ENCODE peak calls at places on chromosomes 3 and 15, in five cellular contexts. V is GM23248, H is GM23338, X is HepG2, Y is hepatocyte. U is an unnamed sample. For H3K4me1, the result is how much of the 10 kb centered on the place peaks cover.

GRCh38 chr3:150635526-150635925 is 32.4 kb downstream of the SELENOT start:
- DNase-seq in V (no peak), H (peak), X (no peak), Y (no peak), U (peak)

GRCh38 chr15:64549860-64550259 is 89.5 kb downstream of the ZNF609 start:
- DNase-seq in V (no peak), H (no peak), X (no peak), Y (no peak), U (no peak)

GRCh38 chr15:65833501-65834220 is 35.6 kb upstream of the RAB11A start:
- DNase-seq in V (no peak), H (no peak), X (peak), Y (no peak), U (peak)

GRCh38 chr3:14267976-14268375 is 89.4 kb downstream of the LSM3 start:
- DNase-seq in V (no peak), H (no peak), X (no peak), Y (no peak), U (no peak)

GRCh38 chr3:4290272-4290893 is 12.8 kb upstream of the SETMAR start:
- DNase-seq in V (peak), H (peak), X (peak), Y (peak), U (peak)

GRCh38 chr3:52788890-52789745 is 5.5 kb upstream of the ITIH3 start:
- DNase-seq in V (no peak), H (no peak), X (no peak), Y (no peak), U (no peak)

GRCh38 chr3:141454055-141454454 is 32.8 kb upstream of the RASA2 start:
- DNase-seq in V (no peak), H (no peak), X (no peak), Y (no peak), U (no peak)

GRCh38 chr15:34879112-34879511 is 83.8 kb upstream of the ACTC1 start:
- DNase-seq in V (no peak), H (no peak), X (no peak), Y (no peak), U (no peak)

GRCh38 chr15:82894971-82895520 is 57.5 kb downstream of the HOMER2 start:
- DNase-seq in V (peak), H (peak), X (no peak), Y (no peak), U (no peak)

GRCh38 chr15:82875411-82876003 is 66.1 kb downstream of the WHAMM start:
- DNase-seq in V (peak), H (no peak), X (no peak), Y (no peak), U (no peak)

GRCh38 chr3:157136647-157137387 is 23.1 kb downstream of the CCNL1 start:
- DNase-seq in V (peak), H (no peak), X (peak), Y (peak), U (no peak)

GRCh38 chr3:99627062-99627826 is 11.2 kb upstream of the COL8A1 start:
- DNase-seq in V (peak), H (no peak), X (no peak), Y (no peak), U (peak)

GRCh38 chr3:143124683-143125520 is 5.3 kb downstream of the CHST2 start:
- DNase-seq in V (no peak), H (no peak), X (no peak), Y (no peak), U (no peak)

GRCh38 chr3:17955411-17955810 is 213.0 kb upstream of the TBC1D5 start:
- DNase-seq in V (no peak), H (no peak), X (no peak), Y (no peak), U (no peak)

GRCh38 chr3:123089611-123090301 is 22.9 kb downstream of the PDIA5 start:
- DNase-seq in V (peak), H (no peak), X (no peak), Y (no peak), U (no peak)

GRCh38 chr15:70763120-70763949 is at the start of gene UACA:
- DNase-seq in V (peak), H (peak), X (peak), Y (peak), U (peak)

GRCh38 chr15:59532770-59533379 is 78.7 kb upstream of the GCNT3 start:
- DNase-seq in V (peak), H (peak), X (peak), Y (peak), U (peak)

GRCh38 chr3:104102386-104102785 is 1264.3 kb upstream of the ALCAM start:
- DNase-seq in V (peak), H (peak), X (peak), Y (peak), U (peak)

GRCh38 chr3:116896116-116896515 is 186.5 kb downstream of the TUSC7 start:
- DNase-seq in V (no peak), H (no peak), X (no peak), Y (peak), U (no peak)

GRCh38 chr15:38647683-38648082 is 83.1 kb upstream of the RASGRP1 start:
- DNase-seq in V (peak), H (peak), X (peak), Y (peak), U (peak)

GRCh38 chr3:195085356-195086130 is 185.4 kb downstream of the XXYLT1 start:
- DNase-seq in V (no peak), H (no peak), X (no peak), Y (no peak), U (no peak)

GRCh38 chr3:117958027-117958426 is 1076.6 kb downstream of the IGSF11 start:
- DNase-seq in V (no peak), H (no peak), X (no peak), Y (no peak), U (no peak)

GRCh38 chr3:160226740-160227048 is 1.5 kb downstream of the C3orf80 start:
- DNase-seq in V (no peak), H (no peak), X (no peak), Y (no peak), U (no peak)

GRCh38 chr15:42788725-42789124 is 51.8 kb upstream of the CDAN1 start:
- DNase-seq in V (no peak), H (no peak), X (no peak), Y (no peak), U (no peak)

GRCh38 chr15:38895326-38896282 is 331.0 kb upstream of the RASGRP1 start:
- DNase-seq in V (peak), H (no peak), X (no peak), Y (no peak), U (peak)

GRCh38 chr3:160402249-160403027 is 3.0 kb downstream of the SMC4 start:
- DNase-seq in V (peak), H (no peak), X (no peak), Y (no peak), U (peak)

GRCh38 chr3:78562318-78562717 is 1205.5 kb downstream of the ROBO1 start:
- DNase-seq in V (no peak), H (no peak), X (no peak), Y (no peak), U (no peak)

GRCh38 chr3:42608586-42608985 is 8.1 kb downstream of the NKTR start:
- DNase-seq in V (peak), H (no peak), X (no peak), Y (peak), U (no peak)

GRCh38 chr3:189071452-189071851 is 100.3 kb upstream of the TPRG1 start:
- DNase-seq in V (no peak), H (no peak), X (no peak), Y (no peak), U (no peak)

GRCh38 chr3:194470615-194471014 is 16.2 kb downstream of the ATP13A3 start:
- DNase-seq in V (no peak), H (no peak), X (no peak), Y (no peak), U (peak)

GRCh38 chr3:157248590-157249425 is 88.9 kb upstream of the CCNL1 start:
- DNase-seq in V (peak), H (no peak), X (peak), Y (peak), U (peak)

GRCh38 chr3:132593950-132594328 is 3.1 kb upstream of the ACKR4 start:
- DNase-seq in V (peak), H (no peak), X (no peak), Y (no peak), U (peak)

GRCh38 chr3:112767177-112767576 is 79.5 kb downstream of the CD200R1L start:
- DNase-seq in V (no peak), H (no peak), X (no peak), Y (no peak), U (no peak)

GRCh38 chr3:30073622-30074021 is 532.8 kb upstream of the TGFBR2 start:
- DNase-seq in V (peak), H (no peak), X (no peak), Y (peak), U (no peak)

GRCh38 chr3:140395134-140396075 is 282.5 kb upstream of the TRIM42 start:
- DNase-seq in V (no peak), H (no peak), X (no peak), Y (no peak), U (no peak)

GRCh38 chr3:9600597-9600996 is 47.0 kb upstream of the LHFPL4 start:
- DNase-seq in V (peak), H (peak), X (no peak), Y (no peak), U (no peak)

GRCh38 chr15:47505712-47506542 is 211.4 kb upstream of the SEMA6D start:
- DNase-seq in V (peak), H (no peak), X (no peak), Y (peak), U (peak)

GRCh38 chr15:72968531-72968922 is 83.7 kb upstream of the NEO1 start:
- DNase-seq in V (no peak), H (no peak), X (no peak), Y (peak), U (peak)

GRCh38 chr3:38992117-38992779 is 59.5 kb downstream of the SCN11A start:
- DNase-seq in V (peak), H (no peak), X (no peak), Y (no peak), U (peak)

DNA sequence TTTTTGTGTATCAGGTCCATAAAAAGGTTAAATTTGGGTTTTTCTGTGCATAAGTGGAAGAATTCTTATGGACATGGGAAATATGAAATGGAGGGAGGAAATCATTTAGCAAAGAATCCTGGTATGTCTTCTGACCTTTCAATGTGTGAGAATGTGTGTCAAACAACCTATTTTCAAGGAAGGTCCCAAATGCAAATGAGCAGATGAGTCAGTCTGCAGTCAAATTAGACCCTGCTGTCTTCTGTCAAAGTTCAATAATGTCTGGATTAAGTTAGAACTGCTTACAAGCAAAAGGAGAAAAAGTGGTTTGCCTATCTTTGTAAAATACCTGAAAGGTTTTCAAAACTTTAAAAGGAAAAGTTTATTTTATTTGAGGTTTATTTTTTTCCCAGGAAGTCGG is 15.3 kb downstream of the FBN1 start:
- DNase-seq in V (peak), H (no peak), X (no peak), Y (no peak), U (no peak)
- H3K4me1 ChIP-seq in V (half or more), H (under half), X (under half), Y (under half), U (under half)

DNA sequence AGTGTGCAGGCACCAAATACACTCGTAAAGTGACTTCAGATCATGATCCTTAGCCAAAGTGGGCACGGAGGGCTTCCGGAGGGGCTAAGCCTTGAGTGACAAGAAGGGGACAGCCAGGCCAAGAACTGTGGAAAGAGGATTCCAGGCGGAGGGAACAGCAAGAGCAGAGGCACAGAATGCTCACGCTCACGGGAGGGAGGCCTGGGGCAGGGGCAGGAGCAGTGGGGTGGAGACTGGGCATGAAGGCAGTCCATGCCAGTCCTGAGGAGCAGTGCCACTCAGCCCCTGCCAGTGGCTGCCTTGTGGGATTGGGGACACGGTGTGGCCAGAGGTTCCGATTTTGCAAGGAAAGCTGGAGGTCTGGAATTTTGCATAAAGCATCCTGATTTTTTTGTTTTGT is 36.0 kb downstream of the DNAJB8 start:
- DNase-seq in V (no peak), H (no peak), X (no peak), Y (no peak), U (no peak)
- TF ChIP-seq EZH2 in V (no peak), H (no peak), X (no peak), Y (no peak), U (no peak)

GRCh38 chr15:89810837-89811236 is 3.8 kb downstream of the ANPEP start:
- DNase-seq in V (no peak), H (no peak), X (no peak), Y (no peak), U (no peak)

GRCh38 chr15:89807689-89808088 is 7.0 kb downstream of the ANPEP start:
- DNase-seq in V (no peak), H (no peak), X (no peak), Y (no peak), U (no peak)

GRCh38 chr15:89809093-89809786 is 5.4 kb downstream of the ANPEP start:
- DNase-seq in V (no peak), H (no peak), X (peak), Y (no peak), U (peak)

GRCh38 chr15:89808160-89808870 is 6.3 kb downstream of the ANPEP start:
- DNase-seq in V (no peak), H (no peak), X (no peak), Y (no peak), U (no peak)

GRCh38 chr15:89809787-89810148 is 4.9 kb downstream of the ANPEP start:
- DNase-seq in V (no peak), H (no peak), X (no peak), Y (no peak), U (no peak)
- H3K4me1 ChIP-seq in V (under half), H (under half), X (half or more), Y (under half), U (under half)

DNA sequence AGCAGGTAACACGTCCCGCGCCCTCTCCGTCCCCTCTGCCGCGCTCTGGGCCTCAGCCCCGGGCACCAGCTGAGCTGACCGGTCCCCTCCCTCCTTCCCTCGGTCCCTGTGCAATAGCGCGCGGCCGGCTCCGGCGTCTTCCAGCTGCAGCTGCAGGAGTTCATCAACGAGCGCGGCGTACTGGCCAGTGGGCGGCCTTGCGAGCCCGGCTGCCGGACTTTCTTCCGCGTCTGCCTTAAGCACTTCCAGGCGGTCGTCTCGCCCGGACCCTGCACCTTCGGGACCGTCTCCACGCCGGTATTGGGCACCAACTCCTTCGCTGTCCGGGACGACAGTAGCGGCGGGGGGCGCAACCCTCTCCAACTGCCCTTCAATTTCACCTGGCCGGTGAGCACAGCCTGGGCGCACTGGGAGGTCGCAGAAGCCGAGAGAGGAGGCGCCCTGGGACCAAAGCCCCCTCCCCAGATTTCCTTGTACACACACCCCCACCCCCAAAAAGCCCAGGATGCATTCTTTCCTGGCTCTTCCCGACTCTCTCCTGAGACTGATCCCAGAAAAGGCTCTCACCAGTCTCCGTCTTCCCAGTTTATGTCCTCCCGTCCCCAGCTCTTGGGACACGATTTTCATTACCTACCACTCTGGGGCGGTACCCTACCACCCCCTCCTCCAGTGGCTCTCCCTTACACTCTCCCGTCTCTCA is 740 bp downstream of the DLL4 start:
- DNase-seq in V (peak), H (peak), X (no peak), Y (peak), U (peak)
- TF ChIP-seq EZH2 in V (peak), H (peak), X (no peak), Y (no peak), U (no peak)

DNA sequence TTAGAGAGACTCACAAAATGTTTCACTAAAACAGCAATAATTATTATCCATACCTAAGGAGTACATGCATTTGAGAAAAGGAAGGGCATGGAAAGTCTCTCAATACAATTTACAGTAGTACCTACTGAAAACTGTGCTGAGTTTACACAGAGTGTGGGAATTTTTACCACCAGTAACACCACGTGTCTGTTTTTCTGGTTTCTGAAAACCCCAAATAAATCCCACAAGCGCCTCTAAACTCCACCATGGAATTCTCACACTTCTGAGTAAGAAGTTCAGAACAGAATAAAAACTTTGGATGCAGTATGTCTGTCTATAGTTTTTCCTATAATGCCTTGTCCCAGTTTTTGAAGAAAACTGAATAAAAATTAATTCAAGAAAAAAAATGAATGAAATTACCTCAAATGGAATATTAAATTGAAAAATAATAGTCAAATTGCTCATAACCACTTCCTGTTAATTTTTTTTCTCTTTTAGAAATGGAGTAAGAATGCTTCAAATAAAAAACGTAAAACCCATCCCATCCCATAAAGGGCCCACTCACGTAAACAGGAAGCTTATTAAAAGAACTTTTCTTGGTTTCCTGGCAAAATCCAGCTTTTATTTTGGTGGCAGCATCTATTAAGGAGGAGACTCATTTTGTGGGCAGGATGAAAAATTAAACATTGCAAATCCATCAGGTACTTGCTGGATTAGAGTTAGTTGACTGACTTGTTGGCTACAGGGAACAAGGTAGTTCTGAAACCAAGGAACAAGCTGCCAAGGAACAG is 378.1 kb downstream of the TIGIT start:
- DNase-seq in V (no peak), H (no peak), X (no peak), Y (no peak), U (no peak)
- H3K4me1 ChIP-seq in V (under half), H (under half), X (under half), Y (under half), U (under half)

GRCh38 chr3:184262166-184262926 is 993 bp upstream of the CAMK2N2 start:
- DNase-seq in V (peak), H (peak), X (no peak), Y (peak), U (peak)
- TF ChIP-seq EZH2 in V (no peak), H (peak), X (peak), Y (peak), U (peak)

DNA sequence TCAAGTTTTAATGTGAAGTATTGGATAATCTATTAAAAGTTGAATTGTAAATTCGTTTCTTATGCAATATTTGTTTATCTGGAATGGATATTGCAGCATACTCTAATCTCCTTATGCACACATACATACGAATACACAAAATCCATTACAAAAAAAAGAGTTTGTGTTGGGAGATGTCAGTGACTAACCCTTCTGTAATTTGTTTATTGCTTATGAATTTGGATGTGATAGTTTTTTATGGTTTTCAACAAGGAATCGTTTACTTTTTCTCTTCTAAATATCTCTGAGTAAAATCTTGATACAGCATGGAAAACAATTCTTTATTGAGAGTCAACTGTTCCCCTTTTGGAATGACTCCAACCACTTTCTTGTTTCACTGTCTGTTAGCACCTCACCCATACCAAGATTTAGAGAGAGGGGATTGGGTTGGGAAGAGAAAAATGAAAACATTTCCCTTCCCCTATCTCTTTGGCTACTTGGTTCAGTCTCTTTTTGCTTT is 9.4 kb downstream of the RAB8B start:
- DNase-seq in V (peak), H (no peak), X (no peak), Y (no peak), U (no peak)
- H3K4me1 ChIP-seq in V (under half), H (half or more), X (under half), Y (under half), U (under half)

GRCh38 chr15:68431792-68432401 is at the start of gene ITGA11:
- DNase-seq in V (peak), H (peak), X (no peak), Y (peak), U (peak)
- TF ChIP-seq EZH2 in V (no peak), H (peak), X (no peak), Y (peak), U (no peak)

GRCh38 chr15:101120473-101120872 is 131.4 kb downstream of the CHSY1 start:
- DNase-seq in V (no peak), H (no peak), X (no peak), Y (no peak), U (no peak)
- H3K4me1 ChIP-seq in V (under half), H (under half), X (under half), Y (under half), U (under half)